ENCODE peak calls at places on chromosomes 7 and 10, in four cellular contexts. J, G, O and Z are unnamed samples.

GRCh38 chr7:140160308-140160707 is 16.5 kb downstream of the KDM7A start:
- DNase-seq in G (no peak), J (no peak), O (no peak), Z (no peak)

GRCh38 chr10:110504111-110504735 is 6.5 kb downstream of the DUSP5 start:
- DNase-seq in J (peak; percentile 91), G (no peak), O (peak; percentile 39), Z (no peak)

GRCh38 chr10:5442056-5442989 is 30.0 kb downstream of the NET1 start:
- DNase-seq in G (peak; percentile 43), O (peak; percentile 47), J (peak; percentile 55), Z (peak; percentile 34)

GRCh38 chr10:30784896-30785605 is 155.5 kb upstream of the LYZL2 start:
- DNase-seq in O (no peak), J (peak; percentile 69), G (no peak), Z (no peak)

GRCh38 chr7:6107924-6108323 is 76.7 kb downstream of the ANKRD61 start:
- DNase-seq in G (no peak), J (no peak), O (no peak), Z (no peak)

GRCh38 chr10:58531084-58531695 is 18.5 kb downstream of the BICC1 start:
- DNase-seq in G (peak; percentile 65), O (peak; percentile 33), J (peak; percentile 76), Z (peak; percentile 64)

GRCh38 chr7:22696672-22697071 is 30.3 kb upstream of the IL6 start:
- DNase-seq in O (peak; percentile 63), J (peak; percentile 36), G (no peak), Z (no peak)

GRCh38 chr10:9342865-9343450 is 1288.5 kb downstream of the GATA3 start:
- DNase-seq in O (no peak), J (peak; percentile 42), G (peak; percentile 33), Z (peak; percentile 36)

GRCh38 chr7:95540366-95540765 is 54.6 kb downstream of the ASB4 start:
- DNase-seq in O (no peak), G (no peak), J (no peak), Z (no peak)

GRCh38 chr7:95545007-95545615 is 51.2 kb downstream of the PDK4 start:
- DNase-seq in O (no peak), J (peak; percentile 65), G (peak; percentile 24), Z (peak; percentile 71)

GRCh38 chr7:95544174-95544573 is 52.1 kb downstream of the PDK4 start:
- DNase-seq in J (no peak), G (no peak), O (no peak), Z (no peak)

GRCh38 chr7:95545666-95546065 is 50.6 kb downstream of the PDK4 start:
- DNase-seq in G (no peak), O (no peak), J (no peak), Z (no peak)

GRCh38 chr7:95543312-95543711 is 53.0 kb downstream of the PDK4 start:
- DNase-seq in O (no peak), G (no peak), J (no peak), Z (no peak)
- TF ChIP-seq BHLHE40 in O (no peak), G (no peak), J (no peak), Z (no peak)

GRCh38 chr7:69047166-69047760 is 551.0 kb upstream of the AUTS2 start:
- DNase-seq in G (no peak), O (no peak), J (no peak), Z (no peak)
- TF ChIP-seq MAFK in G (no peak), O (no peak), J (no peak), Z (no peak)

DNA sequence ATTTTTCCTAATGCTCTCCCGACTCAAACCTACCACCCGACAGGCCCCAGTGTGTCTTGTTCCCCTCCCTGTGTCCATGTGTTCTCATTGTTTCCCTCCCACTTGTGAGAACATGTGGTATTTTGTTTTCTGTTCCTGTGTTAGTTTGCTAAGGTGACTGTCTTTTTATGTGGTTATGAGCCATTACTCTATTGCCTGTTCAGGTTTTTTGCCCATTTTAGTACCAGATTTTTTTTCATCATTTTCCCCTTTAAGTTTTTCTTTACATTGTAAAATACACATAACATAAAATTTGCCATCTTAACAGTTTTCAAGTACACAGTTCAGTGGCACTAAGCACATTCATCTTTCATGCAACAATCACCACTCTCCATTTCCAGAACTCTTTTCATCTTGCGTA is 133.5 kb downstream of the GPR158 start:
- DNase-seq in O (no peak), J (no peak), G (no peak), Z (no peak)
- TF ChIP-seq BHLHE40 in O (no peak), J (no peak), G (no peak), Z (no peak)

DNA sequence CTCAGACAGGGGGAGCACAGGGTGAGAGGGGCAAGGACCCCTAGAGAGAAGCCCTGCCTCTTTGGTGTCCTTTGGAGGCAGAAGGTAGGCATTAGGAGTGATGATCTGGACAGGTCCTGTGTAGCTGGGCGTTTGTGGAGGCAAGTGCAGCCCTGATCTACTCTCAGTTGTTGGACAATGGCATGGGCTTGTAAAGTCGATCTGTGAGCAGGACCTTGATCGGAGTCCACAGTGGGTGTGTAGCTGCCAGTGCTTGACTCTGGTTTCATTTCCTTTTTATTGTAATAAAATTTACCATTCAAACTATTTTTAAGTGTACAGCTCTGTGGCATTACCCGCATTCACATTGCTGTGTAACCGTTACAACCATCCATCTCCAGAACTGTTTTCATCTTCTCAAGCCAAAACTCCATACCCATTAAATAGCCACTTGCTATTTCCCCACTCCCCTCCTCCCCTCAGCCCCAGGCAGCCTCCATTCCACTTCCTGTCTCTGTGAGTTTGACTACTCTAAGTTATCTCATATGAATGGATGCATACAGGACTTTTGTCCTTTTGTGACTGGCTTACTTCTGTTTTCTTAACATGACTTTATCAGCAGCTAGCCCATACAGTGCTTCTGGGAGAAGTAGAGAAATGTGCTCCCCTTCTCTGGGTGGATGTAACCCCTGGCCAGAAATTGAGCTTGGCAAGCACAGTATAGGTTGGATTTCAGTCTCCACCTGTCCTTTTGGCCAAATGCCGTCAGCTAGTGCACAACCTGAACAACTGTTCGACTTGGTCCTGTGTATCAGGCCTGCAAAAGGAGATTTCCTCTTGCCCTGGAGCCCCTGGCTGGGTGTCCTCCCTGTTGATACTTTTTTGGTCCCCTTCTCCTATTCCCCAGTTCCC is 179.9 kb downstream of the LRMDA start:
- DNase-seq in G (peak; percentile 36), O (no peak), J (no peak), Z (no peak)
- TF ChIP-seq MAFK in G (no peak), O (no peak), J (no peak), Z (no peak)

DNA sequence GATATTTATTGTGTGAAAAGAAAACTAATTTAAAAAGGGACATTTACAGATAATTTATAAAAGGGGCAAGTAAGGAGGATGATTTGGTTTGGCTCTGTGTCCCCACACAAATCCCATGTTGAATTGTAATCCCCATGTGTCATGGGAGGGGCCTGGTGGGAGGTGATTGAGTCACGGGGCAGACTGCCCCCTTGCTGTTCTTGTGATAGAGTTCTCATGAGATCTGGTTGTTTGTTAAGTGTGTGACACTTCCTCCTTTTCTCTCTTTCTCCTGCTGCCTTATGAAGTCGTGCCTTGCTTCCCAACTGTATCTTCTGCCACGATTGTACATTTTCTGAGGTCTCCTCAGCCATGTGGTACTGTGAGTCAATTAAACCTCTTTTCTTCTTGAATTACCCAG is 171.0 kb upstream of the SEMA3E start:
- DNase-seq in J (no peak), G (no peak), O (no peak), Z (no peak)
- TF ChIP-seq BHLHE40 in J (no peak), G (no peak), O (no peak), Z (no peak)

GRCh38 chr7:155922507-155922841 is 110.2 kb upstream of the SHH start:
- DNase-seq in J (no peak), G (no peak), O (no peak), Z (no peak)

GRCh38 chr7:155921086-155921803 is 109.0 kb upstream of the SHH start:
- DNase-seq in G (no peak), O (no peak), J (no peak), Z (no peak)

GRCh38 chr7:155920068-155920461 is 107.8 kb upstream of the SHH start:
- DNase-seq in O (no peak), G (no peak), J (no peak), Z (no peak)

GRCh38 chr7:155919400-155920067 is 107.3 kb upstream of the SHH start:
- DNase-seq in G (no peak), J (no peak), O (no peak), Z (no peak)

DNA sequence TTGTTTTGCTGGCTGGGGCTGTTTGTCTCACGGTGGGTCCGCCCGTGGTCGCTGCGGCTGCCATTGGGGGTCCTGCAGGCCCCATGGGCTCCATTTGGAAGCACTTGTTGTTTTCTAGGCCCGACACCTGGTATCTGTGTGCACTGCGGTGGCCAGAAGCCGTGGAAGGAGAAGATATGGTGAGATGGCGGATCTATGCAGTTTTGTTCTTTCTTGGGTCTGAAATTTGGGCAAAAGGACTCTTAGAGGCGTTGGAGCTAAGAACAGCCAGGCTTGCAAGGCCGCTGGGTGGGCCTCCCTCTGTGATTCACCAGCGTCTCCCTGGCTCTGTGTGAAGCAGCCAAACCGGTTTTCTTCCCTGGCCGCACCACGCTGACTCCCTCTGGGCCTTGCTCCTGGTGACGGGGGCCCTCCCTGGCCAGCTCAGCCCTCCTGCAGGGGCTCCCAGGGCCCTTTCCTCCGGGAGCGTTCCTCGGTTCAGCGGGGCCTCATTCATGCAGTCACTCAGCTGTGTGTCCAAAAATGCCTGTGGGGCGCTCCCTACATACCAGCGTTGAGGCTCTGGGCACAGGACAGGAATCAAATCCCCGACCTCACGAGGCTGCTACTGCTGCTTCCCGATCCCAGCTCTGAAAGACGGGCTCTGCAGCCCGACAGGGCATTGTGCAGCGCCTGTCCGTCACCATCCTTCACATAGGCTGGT is 109.7 kb upstream of the SHH start:
- DNase-seq in G (no peak), J (no peak), O (no peak), Z (no peak)
- TF ChIP-seq MAFK in G (no peak), J (no peak), O (no peak), Z (no peak)